ENCODE peak calls at places on chromosome 12, in four cellular contexts. One of them, this sample, is unnamed.

GRCh38 chr12:111219440-111219839 is 149.5 kb downstream of the PHETA1 start:
- DNase-seq in activated CD4-positive, CD25-positive, alpha-beta regulatory T cell treated with anti-CD3 and anti-CD28 coated beads, Interleukin-2, amount 50 U/mL, for 16 hours: no peak
- DNase-seq in GM03348: no peak
- DNase-seq in NCI-H1092: no peak
- DNase-seq in this sample: no peak

GRCh38 chr12:117182866-117183265 is 7.4 kb downstream of the FBXO21 start:
- DNase-seq in GM03348: no peak
- DNase-seq in activated CD4-positive, CD25-positive, alpha-beta regulatory T cell treated with anti-CD3 and anti-CD28 coated beads, Interleukin-2, amount 50 U/mL, for 16 hours: no peak
- DNase-seq in NCI-H1092: no peak
- DNase-seq in this sample: no peak

GRCh38 chr12:14921218-14921617 is 17.1 kb downstream of the ERP27 start:
- DNase-seq in activated CD4-positive, CD25-positive, alpha-beta regulatory T cell treated with anti-CD3 and anti-CD28 coated beads, Interleukin-2, amount 50 U/mL, for 16 hours: no peak
- DNase-seq in GM03348: no peak
- DNase-seq in NCI-H1092: no peak
- DNase-seq in this sample: no peak

GRCh38 chr12:56007892-56008471 is 10.9 kb downstream of the SUOX start:
- DNase-seq in activated CD4-positive, CD25-positive, alpha-beta regulatory T cell treated with anti-CD3 and anti-CD28 coated beads, Interleukin-2, amount 50 U/mL, for 16 hours: no peak
- DNase-seq in NCI-H1092: no peak
- DNase-seq in GM03348: peak
- DNase-seq in this sample: no peak

GRCh38 chr12:14849664-14850063 is 6.3 kb upstream of the ART4 start:
- DNase-seq in NCI-H1092: no peak
- DNase-seq in activated CD4-positive, CD25-positive, alpha-beta regulatory T cell treated with anti-CD3 and anti-CD28 coated beads, Interleukin-2, amount 50 U/mL, for 16 hours: no peak
- DNase-seq in GM03348: peak
- DNase-seq in this sample: no peak

GRCh38 chr12:120101182-120101581 is 15.4 kb downstream of the RAB35 start:
- DNase-seq in GM03348: no peak
- DNase-seq in activated CD4-positive, CD25-positive, alpha-beta regulatory T cell treated with anti-CD3 and anti-CD28 coated beads, Interleukin-2, amount 50 U/mL, for 16 hours: no peak
- DNase-seq in NCI-H1092: no peak
- DNase-seq in this sample: no peak

GRCh38 chr12:106446429-106447092 is 89.0 kb downstream of the POLR3B start:
- DNase-seq in NCI-H1092: peak
- DNase-seq in activated CD4-positive, CD25-positive, alpha-beta regulatory T cell treated with anti-CD3 and anti-CD28 coated beads, Interleukin-2, amount 50 U/mL, for 16 hours: no peak
- DNase-seq in GM03348: no peak
- DNase-seq in this sample: no peak

GRCh38 chr12:77687346-77687745 is 143.3 kb upstream of the NAV3 start:
- DNase-seq in activated CD4-positive, CD25-positive, alpha-beta regulatory T cell treated with anti-CD3 and anti-CD28 coated beads, Interleukin-2, amount 50 U/mL, for 16 hours: no peak
- DNase-seq in NCI-H1092: no peak
- DNase-seq in GM03348: no peak
- DNase-seq in this sample: no peak

GRCh38 chr12:50589650-50590435 is 85.1 kb downstream of the DIP2B start:
- DNase-seq in activated CD4-positive, CD25-positive, alpha-beta regulatory T cell treated with anti-CD3 and anti-CD28 coated beads, Interleukin-2, amount 50 U/mL, for 16 hours: no peak
- DNase-seq in NCI-H1092: no peak
- DNase-seq in GM03348: peak
- DNase-seq in this sample: no peak

GRCh38 chr12:98743362-98743953 is 98.4 kb downstream of the APAF1 start:
- DNase-seq in activated CD4-positive, CD25-positive, alpha-beta regulatory T cell treated with anti-CD3 and anti-CD28 coated beads, Interleukin-2, amount 50 U/mL, for 16 hours: peak
- DNase-seq in GM03348: no peak
- DNase-seq in NCI-H1092: no peak
- DNase-seq in this sample: no peak

GRCh38 chr12:85725991-85726390 is 110.2 kb downstream of the RASSF9 start:
- DNase-seq in activated CD4-positive, CD25-positive, alpha-beta regulatory T cell treated with anti-CD3 and anti-CD28 coated beads, Interleukin-2, amount 50 U/mL, for 16 hours: no peak
- DNase-seq in GM03348: peak
- DNase-seq in NCI-H1092: peak
- DNase-seq in this sample: no peak

GRCh38 chr12:122841544-122842321 is 6.5 kb downstream of the HIP1R start:
- DNase-seq in NCI-H1092: peak
- DNase-seq in activated CD4-positive, CD25-positive, alpha-beta regulatory T cell treated with anti-CD3 and anti-CD28 coated beads, Interleukin-2, amount 50 U/mL, for 16 hours: no peak
- DNase-seq in GM03348: peak
- DNase-seq in this sample: peak

GRCh38 chr12:132151145-132151765 is 7.0 kb downstream of the NOC4L start:
- DNase-seq in GM03348: no peak
- DNase-seq in activated CD4-positive, CD25-positive, alpha-beta regulatory T cell treated with anti-CD3 and anti-CD28 coated beads, Interleukin-2, amount 50 U/mL, for 16 hours: no peak
- DNase-seq in NCI-H1092: no peak
- DNase-seq in this sample: no peak